ENCODE peak calls at places on chromosome 17, in nine cellular contexts. I is RWPE1; H is colonic mucosa; D is HCT116; F is CD8-positive, alpha-beta T cell; P is neural progenitor cell; X is cardiac muscle cell; S is fibroblast of the aortic adventitia; Y is Calu3. Z is an unnamed sample.
A peak's percentile ranks its signal among the peaks of the same experiment; 100 is the strongest.

GRCh38 chr17:50721194-50722010 is 2.0 kb downstream of the LUC7L3 start:
- DNase-seq in I (no peak), Y (no peak), S (no peak), H (no peak), X (no peak), F (no peak), P (no peak), D (no peak), Z (no peak)

GRCh38 chr17:4504188-4504587 is 5.5 kb downstream of the SPNS2 start:
- DNase-seq in P (no peak), F (no peak), D (no peak), S (no peak), X (no peak), I (no peak), Y (no peak), H (no peak), Z (no peak)

GRCh38 chr17:57551321-57552079 is 193.6 kb downstream of the CCDC182 start:
- DNase-seq in H (peak; percentile 32), X (no peak), Y (no peak), I (no peak), D (no peak), S (no peak), F (no peak), P (no peak), Z (no peak)

GRCh38 chr17:43671075-43671692 is 9.5 kb upstream of the MEOX1 start:
- DNase-seq in Y (no peak), S (peak; percentile 62), D (no peak), H (no peak), F (no peak), I (no peak), X (no peak), P (no peak), Z (no peak)

GRCh38 chr17:44417553-44417952 is 28.1 kb upstream of the ITGA2B start:
- DNase-seq in I (peak; percentile 79), H (no peak), Y (peak; percentile 35), P (no peak), F (no peak), D (peak; percentile 29), S (peak; percentile 93), X (no peak), Z (no peak)

GRCh38 chr17:44059101-44059892 is 7.2 kb downstream of the LSM12 start:
- DNase-seq in I (no peak), F (no peak), D (no peak), H (no peak), S (no peak), Y (no peak), X (no peak), P (no peak), Z (no peak)

GRCh38 chr17:48013876-48014602 is 23.6 kb downstream of the COPZ2 start:
- DNase-seq in F (no peak), P (peak; percentile 38), X (no peak), Y (no peak), I (no peak), S (no peak), H (no peak), D (no peak), Z (no peak)

GRCh38 chr17:47674503-47674902 is 19.5 kb upstream of the TBKBP1 start:
- DNase-seq in S (no peak), Y (no peak), H (no peak), D (no peak), F (no peak), I (no peak), X (no peak), P (no peak), Z (no peak)

DNA sequence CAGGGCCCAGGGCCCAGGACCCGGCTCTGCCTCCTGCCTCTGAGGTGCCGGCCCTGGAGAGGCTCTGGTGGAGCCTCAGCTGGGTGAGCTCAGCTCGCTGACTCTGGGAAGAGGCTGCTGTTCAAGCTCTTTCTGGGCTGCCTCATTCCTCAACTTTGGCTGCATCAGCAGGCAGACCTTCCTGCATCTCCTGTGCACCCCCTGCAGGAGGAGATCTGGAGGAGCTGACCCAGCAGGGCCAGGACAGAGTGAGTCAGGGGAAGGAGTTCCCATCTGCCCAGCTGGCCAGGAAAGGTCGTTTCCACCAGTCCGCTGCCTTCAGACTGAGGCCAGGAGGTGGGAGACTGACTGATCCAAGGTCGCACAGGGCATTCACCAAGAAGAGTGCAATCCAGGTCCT is 10.7 kb downstream of the CRHR1 start:
- DNase-seq in Y (peak; percentile 46), D (no peak), P (peak; percentile 56), H (no peak), F (no peak), X (no peak), S (no peak), I (no peak), Z (no peak)
- TF ChIP-seq CTCF in Y (no peak), D (peak; percentile 24), P (peak; percentile 33), H (no peak), F (no peak), X (peak; percentile 23), S (no peak), I (no peak), Z (no peak)

DNA sequence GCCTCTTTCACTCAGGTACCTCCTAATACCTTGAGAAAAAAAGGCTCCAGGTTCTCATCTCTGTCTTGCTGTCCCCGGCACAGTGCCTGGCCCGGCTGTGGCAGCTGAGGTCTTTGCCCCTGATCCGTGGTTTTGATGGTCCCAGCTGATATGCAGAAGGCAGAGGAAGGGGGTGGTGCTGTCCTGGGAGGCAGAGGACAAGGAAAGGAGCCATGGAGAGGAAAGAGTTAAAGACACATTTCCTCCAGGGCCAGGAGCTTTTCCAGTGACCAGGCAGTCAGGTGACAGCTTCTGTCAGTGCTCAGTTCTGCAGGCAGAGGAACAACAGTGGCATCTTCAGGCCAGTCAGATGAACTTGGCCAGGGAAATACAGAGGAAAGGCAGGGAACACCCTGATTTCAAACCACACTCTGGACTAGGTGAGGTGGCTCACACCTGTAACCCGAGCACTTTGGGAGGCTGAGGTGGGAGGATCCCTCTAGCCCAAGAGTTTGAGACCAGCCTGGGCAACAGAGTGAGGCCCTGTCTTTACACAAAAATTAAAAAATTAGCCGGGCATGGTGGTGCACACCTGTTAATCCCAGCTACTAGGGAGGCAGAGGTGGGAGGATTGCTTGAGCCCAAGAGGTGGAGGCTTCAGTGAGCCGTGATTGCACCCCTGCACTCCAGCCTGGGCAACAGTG is 3.3 kb upstream of the COG1 start:
- DNase-seq in X (peak; percentile 65), D (peak; percentile 71), S (peak; percentile 46), F (no peak), Y (peak; percentile 45), H (no peak), P (peak; percentile 67), I (peak; percentile 50), Z (no peak)
- TF ChIP-seq CTCF in X (peak; percentile 55), D (peak; percentile 70), S (peak; percentile 38), F (no peak), Y (no peak), H (peak; percentile 53), P (peak; percentile 61), I (peak; percentile 38), Z (no peak)

DNA sequence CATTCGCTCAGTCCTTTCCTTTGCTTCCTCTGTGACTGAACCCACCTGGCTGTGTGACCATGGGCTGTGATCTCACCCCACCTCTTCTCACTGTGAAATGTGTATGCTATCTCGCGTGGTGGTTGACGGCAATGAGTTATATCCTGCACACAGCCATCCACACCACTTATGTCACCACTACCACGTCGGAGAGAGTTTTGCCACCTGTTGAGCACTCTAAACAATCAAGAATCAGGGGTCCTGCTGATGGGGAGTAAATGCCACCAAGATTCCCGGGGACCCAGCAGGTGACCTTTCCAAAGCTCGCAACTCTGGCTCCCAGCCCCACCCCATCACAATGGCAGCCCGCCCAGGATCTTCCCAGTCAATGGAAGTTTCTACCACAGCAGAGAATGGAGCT is 26.1 kb upstream of the RCVRN start:
- DNase-seq in Y (no peak), D (no peak), S (no peak), X (no peak), P (no peak), I (no peak), F (no peak), H (no peak), Z (no peak)
- TF ChIP-seq CTCF in Y (no peak), D (no peak), S (no peak), X (no peak), P (no peak), I (no peak), F (no peak), H (no peak), Z (no peak)

DNA sequence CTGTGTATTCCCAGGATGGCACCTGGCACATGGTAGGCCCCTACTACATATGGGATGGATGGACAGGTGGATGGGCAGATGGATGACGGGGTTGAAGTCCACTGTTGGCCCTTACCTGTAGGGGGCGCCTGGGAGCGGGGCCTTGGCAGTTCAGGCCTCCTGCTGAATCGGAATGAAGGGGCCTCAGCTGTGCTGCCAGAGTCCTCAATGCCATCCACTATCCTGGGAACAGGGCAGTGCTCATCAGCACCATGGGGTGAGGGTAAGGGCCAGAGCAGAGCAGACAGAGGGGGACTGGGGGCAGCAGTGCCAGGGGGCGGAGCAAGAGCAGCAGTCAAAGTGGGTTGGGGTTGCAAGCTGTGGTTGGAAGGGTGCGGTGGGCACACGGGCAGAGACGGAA is 8.3 kb upstream of the RAB5C start:
- DNase-seq in I (no peak), P (peak; percentile 60), Y (peak; percentile 53), X (no peak), S (no peak), D (peak; percentile 18), H (peak; percentile 52), F (no peak), Z (no peak)
- TF ChIP-seq CTCF in I (no peak), P (peak; percentile 63), Y (peak; percentile 69), X (peak; percentile 51), S (peak; percentile 41), D (peak; percentile 82), H (peak; percentile 18), F (no peak), Z (no peak)

DNA sequence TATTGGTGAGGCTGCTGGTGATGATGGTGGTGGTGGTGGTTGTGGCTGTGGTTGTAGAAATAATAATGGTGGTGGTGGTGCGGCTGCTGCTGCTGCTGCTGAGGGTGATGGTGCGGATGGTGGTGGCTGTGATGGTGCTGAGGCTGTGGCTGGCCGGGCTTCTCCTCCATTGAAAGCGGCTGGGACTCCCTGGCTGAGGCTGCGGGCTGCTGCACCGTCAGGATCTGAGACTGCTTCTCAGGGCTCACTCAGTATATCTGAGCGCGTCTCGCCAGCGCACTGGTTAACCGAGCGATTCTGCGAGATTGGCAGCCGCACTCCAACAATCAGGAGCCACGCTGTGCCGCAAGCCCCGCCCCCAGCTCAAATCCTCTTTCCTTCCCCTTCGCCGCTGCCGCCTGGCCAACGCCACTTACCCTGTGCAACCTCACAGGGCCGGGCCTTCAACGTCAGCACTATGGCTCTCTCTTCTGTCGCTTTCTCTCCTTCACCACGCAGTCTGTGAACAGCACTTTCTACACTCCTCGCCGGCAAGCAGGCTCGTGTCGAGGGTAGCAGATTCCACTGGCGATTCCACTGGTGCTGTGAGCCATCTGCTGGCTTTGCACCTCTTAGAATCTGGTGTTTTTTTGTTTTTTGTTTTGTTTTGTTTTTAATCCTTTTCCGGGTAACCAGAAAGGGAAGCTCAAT is at the start of gene NUFIP2:
- DNase-seq in D (peak; percentile 96), H (peak; percentile 100), X (peak; percentile 99), S (peak; percentile 98), Y (peak; percentile 97), I (peak; percentile 97), F (peak; percentile 99), P (peak; percentile 99), Z (peak; percentile 92)
- TF ChIP-seq CTCF in D (no peak), H (no peak), X (no peak), S (no peak), Y (no peak), I (no peak), F (no peak), P (no peak), Z (no peak)

GRCh38 chr17:61583242-61583641 is 7.8 kb downstream of the NACA2 start:
- DNase-seq in Y (no peak), I (peak; percentile 57), X (peak; percentile 43), H (no peak), P (no peak), F (no peak), D (peak; percentile 65), S (peak; percentile 56), Z (no peak)
- TF ChIP-seq CTCF in Y (no peak), I (peak; percentile 52), X (peak; percentile 35), H (no peak), P (peak; percentile 23), F (peak; percentile 19), D (peak; percentile 74), S (peak; percentile 21), Z (no peak)

Z was measured in omental fat pad.